ENCODE peak calls at places on chromosome 13, in nine cellular contexts. R, K, J, E, Q, B, H, S and M are unnamed samples.

GRCh38 chr13:30045916-30046704 is 195.7 kb upstream of the UBL3 start:
- DNase-seq in E (no peak), K (no peak), H (no peak), B (no peak), S (no peak), R (no peak), J (no peak), Q (peak), M (no peak)

GRCh38 chr13:97223711-97224461 is 1.8 kb downstream of the MBNL2 start:
- DNase-seq in E (peak), Q (peak), B (peak), K (peak), S (peak), J (peak), H (peak), R (peak), M (peak)

GRCh38 chr13:84810781-84811180 is 928.5 kb upstream of the SLITRK1 start:
- DNase-seq in S (no peak), R (no peak), K (peak), E (no peak), Q (no peak), B (no peak), H (no peak), J (no peak), M (no peak)

GRCh38 chr13:111005808-111006494 is 91.1 kb upstream of the ANKRD10 start:
- DNase-seq in J (peak), S (peak), H (no peak), K (no peak), R (peak), B (no peak), Q (peak), E (no peak), M (no peak)

GRCh38 chr13:40974460-40975407 is 44.4 kb downstream of the ELF1 start:
- DNase-seq in S (peak), Q (peak), J (peak), B (no peak), K (peak), E (peak), R (no peak), H (peak), M (no peak)

GRCh38 chr13:30499338-30499737 is 33.6 kb upstream of the HMGB1 start:
- DNase-seq in J (no peak), R (no peak), S (no peak), K (no peak), E (no peak), B (no peak), H (no peak), Q (no peak), M (no peak)

GRCh38 chr13:99941086-99941485 is 30.5 kb downstream of the ZIC5 start:
- DNase-seq in R (no peak), B (no peak), K (no peak), Q (no peak), S (no peak), J (no peak), E (no peak), H (no peak), M (no peak)

GRCh38 chr13:23506821-23507210 is 63.4 kb upstream of the TNFRSF19 start:
- DNase-seq in H (no peak), B (no peak), K (no peak), S (no peak), R (no peak), J (peak), Q (peak), E (no peak), M (no peak)

GRCh38 chr13:102440259-102440936 is 38.5 kb upstream of the FGF14 start:
- DNase-seq in E (no peak), S (peak), Q (no peak), B (no peak), K (no peak), H (no peak), J (no peak), R (no peak), M (peak)

GRCh38 chr13:23470706-23471610 is 37.5 kb upstream of the SACS start:
- DNase-seq in Q (peak), H (no peak), B (no peak), J (no peak), E (no peak), S (no peak), K (no peak), R (no peak), M (no peak)

GRCh38 chr13:32669030-32669646 is 82.9 kb downstream of the PDS5B start:
- DNase-seq in Q (peak), K (peak), S (peak), E (peak), B (peak), R (peak), H (no peak), J (no peak), M (peak)

GRCh38 chr13:44703371-44703770 is 127.2 kb upstream of the TSC22D1 start:
- DNase-seq in R (no peak), E (no peak), Q (peak), B (no peak), H (no peak), S (no peak), J (no peak), K (no peak), M (no peak)

GRCh38 chr13:20127263-20127562 is 33.6 kb downstream of the GJA3 start:
- DNase-seq in S (no peak), K (no peak), Q (no peak), H (no peak), B (no peak), R (no peak), J (no peak), E (peak), M (no peak)

GRCh38 chr13:35702316-35702715 is 225.8 kb upstream of the MAB21L1 start:
- DNase-seq in S (no peak), E (no peak), B (no peak), Q (no peak), K (no peak), R (no peak), J (no peak), H (no peak), M (no peak)

GRCh38 chr13:112710855-112711527 is 21.2 kb downstream of the ATP11A start:
- DNase-seq in S (no peak), K (no peak), J (no peak), B (no peak), H (no peak), Q (no peak), E (no peak), R (no peak), M (no peak)

GRCh38 chr13:85879014-85879413 is 79.8 kb upstream of the SLITRK6 start:
- DNase-seq in Q (no peak), H (no peak), E (no peak), B (no peak), R (peak), K (no peak), S (no peak), J (no peak), M (no peak)

GRCh38 chr13:33740134-33740538 is 77.8 kb upstream of the RFC3 start:
- DNase-seq in K (no peak), E (no peak), J (no peak), S (no peak), H (no peak), B (no peak), R (no peak), Q (peak), M (no peak)

GRCh38 chr13:98279473-98280175 is 102.6 kb upstream of the RNF113B start:
- DNase-seq in K (no peak), J (peak), H (no peak), S (no peak), E (no peak), R (no peak), B (no peak), Q (no peak), M (peak)

GRCh38 chr13:114068723-114069322 is 63.6 kb downstream of the RASA3 start:
- DNase-seq in S (peak), K (no peak), B (no peak), E (peak), Q (peak), H (no peak), R (no peak), J (peak), M (no peak)

GRCh38 chr13:29624997-29625396 is 29.5 kb upstream of the SLC7A1 start:
- DNase-seq in H (no peak), K (no peak), S (no peak), J (no peak), E (no peak), Q (no peak), B (no peak), R (no peak), M (no peak)

GRCh38 chr13:96636310-96636709 is 358.0 kb downstream of the OXGR1 start:
- DNase-seq in K (no peak), Q (no peak), E (no peak), S (no peak), B (no peak), H (no peak), J (no peak), R (no peak), M (no peak)

GRCh38 chr13:111296417-111296816 is 24.0 kb upstream of the TEX29 start:
- DNase-seq in B (no peak), K (no peak), H (no peak), S (no peak), R (no peak), Q (no peak), J (no peak), E (no peak), M (no peak)

GRCh38 chr13:23950736-23951510 is 53.6 kb upstream of the C1QTNF9B start:
- DNase-seq in Q (no peak), R (no peak), H (no peak), E (no peak), K (no peak), B (no peak), S (no peak), J (no peak), M (no peak)

GRCh38 chr13:75402787-75403186 is 79.2 kb downstream of the TBC1D4 start:
- DNase-seq in E (no peak), H (no peak), R (no peak), Q (no peak), S (no peak), K (no peak), J (peak), B (no peak), M (no peak)

GRCh38 chr13:41458187-41458938 is 1.0 kb downstream of the RGCC start:
- DNase-seq in K (peak), J (peak), B (no peak), E (no peak), S (peak), Q (no peak), R (peak), H (no peak), M (no peak)

GRCh38 chr13:46926856-46927625 is 30.2 kb upstream of the HTR2A start:
- DNase-seq in Q (peak), H (no peak), E (no peak), J (no peak), S (no peak), B (no peak), R (no peak), K (no peak), M (no peak)

GRCh38 chr13:63396746-63397145 is 1981.1 kb upstream of the PCDH20 start:
- DNase-seq in K (no peak), R (no peak), H (no peak), E (no peak), S (no peak), Q (no peak), J (no peak), B (no peak), M (no peak)

GRCh38 chr13:60584976-60585375 is 188.0 kb downstream of the TDRD3 start:
- DNase-seq in R (no peak), Q (no peak), B (no peak), H (no peak), K (peak), E (peak), S (no peak), J (peak), M (no peak)

GRCh38 chr13:112725346-112726017 is 35.6 kb downstream of the ATP11A start:
- DNase-seq in E (no peak), K (no peak), R (peak), J (no peak), B (peak), S (peak), Q (peak), H (no peak), M (no peak)

GRCh38 chr13:89900104-89900760 is 1447.3 kb upstream of the MIR17HG start:
- DNase-seq in H (no peak), K (no peak), J (no peak), S (no peak), Q (no peak), E (no peak), B (no peak), R (no peak), M (no peak)

GRCh38 chr13:19153782-19154450 is 27.7 kb downstream of the TUBA3C start:
- DNase-seq in R (no peak), S (peak), E (no peak), B (no peak), J (no peak), K (no peak), Q (no peak), H (no peak), M (no peak)

GRCh38 chr13:36282818-36283432 is 14.7 kb downstream of the CCDC169 start:
- DNase-seq in R (peak), S (peak), Q (peak), B (peak), E (no peak), J (no peak), H (no peak), K (peak), M (no peak)

GRCh38 chr13:113837554-113838355 is 26.1 kb downstream of the GAS6 start:
- DNase-seq in E (peak), B (peak), R (no peak), Q (peak), J (no peak), H (peak), K (no peak), S (peak), M (peak)

GRCh38 chr13:108003626-108004025 is 211.7 kb downstream of the LIG4 start:
- DNase-seq in E (no peak), R (no peak), K (no peak), S (no peak), Q (no peak), B (no peak), H (no peak), J (no peak), M (no peak)

GRCh38 chr13:84430441-84430840 is 548.2 kb upstream of the SLITRK1 start:
- DNase-seq in H (no peak), E (no peak), R (peak), B (no peak), Q (no peak), S (no peak), K (no peak), J (no peak), M (no peak)

GRCh38 chr13:43242040-43242439 is 218.7 kb downstream of the DNAJC15 start:
- DNase-seq in H (peak), R (peak), Q (no peak), S (no peak), B (peak), K (no peak), E (no peak), J (no peak), M (no peak)